ENCODE peak calls at places on chromosomes 6 and 20, in ten cellular contexts. H is substantia nigra; A is CD8-positive, alpha-beta memory T cell; G is colonic mucosa; L is GM06990; V is fibroblast of gingiva; T is effector CD4-positive, alpha-beta T cell; D is glutamatergic neuron; Z is HEK293T; N is stimulated activated CD8-positive, alpha-beta memory T cell treated with anti-CD3 and anti-CD28 coated beads, Interleukin-7, amount 100 ng/mL, for 4 hours. Q is an unnamed sample.

GRCh38 chr6:162602759-162603158 is 124.8 kb downstream of the PRKN start:
- DNase-seq in T (no peak), A (no peak), N (no peak), L (no peak), V (no peak), D (no peak), Z (no peak), H (no peak), G (no peak), Q (no peak)

GRCh38 chr6:141551318-141551717 is 581.4 kb upstream of the GJE1 start:
- DNase-seq in G (no peak), H (no peak), N (no peak), V (no peak), D (no peak), A (no peak), L (no peak), T (no peak), Z (no peak), Q (no peak)

GRCh38 chr20:43534791-43535350 is 24.0 kb upstream of the SGK2 start:
- DNase-seq in L (no peak), N (no peak), D (no peak), V (no peak), Z (no peak), T (no peak), G (no peak), A (no peak), H (no peak), Q (no peak)

GRCh38 chr6:13853871-13854270 is 39.5 kb upstream of the MCUR1 start:
- DNase-seq in A (no peak), H (no peak), L (no peak), V (no peak), D (no peak), N (no peak), G (no peak), Z (no peak), T (no peak), Q (no peak)

GRCh38 chr6:12698298-12698697 is 18.3 kb upstream of the PHACTR1 start:
- DNase-seq in A (no peak), G (no peak), T (no peak), L (no peak), D (no peak), H (no peak), Z (no peak), V (no peak), N (no peak), Q (no peak)

GRCh38 chr6:63263456-63263855 is 52.2 kb downstream of the FKBP1C start:
- DNase-seq in V (no peak), Z (no peak), L (no peak), G (no peak), D (no peak), N (no peak), A (no peak), H (no peak), T (no peak), Q (no peak)

GRCh38 chr6:84172080-84172479 is 55.4 kb downstream of the CEP162 start:
- DNase-seq in H (no peak), V (no peak), L (no peak), G (no peak), A (no peak), T (no peak), N (no peak), Z (no peak), D (no peak), Q (no peak)

GRCh38 chr20:23156170-23156841 is 70.2 kb upstream of the CD93 start:
- DNase-seq in N (no peak), G (no peak), H (no peak), T (no peak), L (no peak), V (peak), A (no peak), D (no peak), Z (no peak), Q (no peak)

GRCh38 chr6:104943781-104944180 is 13.1 kb upstream of the LIN28B start:
- DNase-seq in Z (no peak), A (no peak), D (no peak), T (no peak), N (no peak), H (no peak), G (no peak), V (no peak), L (no peak), Q (no peak)

GRCh38 chr6:132648356-132648755 is 10.6 kb downstream of the TAAR1 start:
- DNase-seq in D (no peak), H (no peak), A (no peak), V (peak), T (no peak), G (no peak), L (peak), Z (no peak), N (no peak), Q (peak)

GRCh38 chr20:62828051-62828450 is 11.2 kb downstream of the COL9A3 start:
- DNase-seq in Z (no peak), G (no peak), H (no peak), A (no peak), V (no peak), L (no peak), T (no peak), N (no peak), D (no peak), Q (no peak)

GRCh38 chr6:80605165-80605989 is 498.9 kb downstream of the BCKDHB start:
- DNase-seq in T (no peak), H (no peak), Z (no peak), N (no peak), A (peak), G (no peak), L (no peak), D (no peak), V (peak), Q (peak)

GRCh38 chr6:149213829-149214228 is 103.7 kb upstream of the TAB2 start:
- DNase-seq in Z (no peak), N (no peak), D (no peak), T (no peak), A (no peak), H (no peak), G (no peak), L (no peak), V (no peak), Q (no peak)

GRCh38 chr6:107033136-107033535 is 5.1 kb downstream of the MTRES1 start:
- DNase-seq in G (no peak), Z (no peak), D (no peak), V (no peak), N (no peak), L (no peak), H (no peak), A (no peak), T (no peak), Q (no peak)

GRCh38 chr6:19999319-20000191 is 162.4 kb downstream of the ID4 start:
- DNase-seq in A (no peak), G (no peak), Z (peak), T (no peak), D (no peak), L (peak), N (no peak), H (no peak), V (no peak), Q (peak)

GRCh38 chr20:21156266-21156665 is 30.4 kb downstream of the KIZ start:
- DNase-seq in G (no peak), Z (no peak), H (no peak), N (no peak), L (no peak), T (no peak), A (no peak), V (peak), D (no peak), Q (no peak)